ENCODE peak calls at places on chromosome 3, in ten cellular contexts. C is stimulated activated CD4-positive, alpha-beta T cell treated with anti-CD3 and anti-CD28 coated beads, TNF-alpha, amount 100 ng/mL, for 4 hours; M is posterior cingulate gyrus; U is activated CD4-positive, alpha-beta T cell treated with anti-CD3 and anti-CD28 coated beads, Interleukin-2, amount 10 ng/mL, durations not matched to agents 24 days and 14 days; V is right atrium auricular region; E is astrocyte of the cerebellum; B is NCI-H2171 treated with DMSO at 0.1 percent for 48 hours; Y is CD4-positive, alpha-beta memory T cell; Q is A549; L is NAMALWA. P is an unnamed sample.

GRCh38 chr3:170689218-170689874 is 103.5 kb upstream of the SLC7A14 start:
- DNase-seq in V (no peak), E (peak; percentile 71), C (no peak), Y (no peak), L (no peak), B (peak; percentile 97), M (no peak), U (no peak), Q (peak; percentile 37), P (no peak)

GRCh38 chr3:182715006-182715405 is 78.3 kb upstream of the ATP11B start:
- DNase-seq in B (no peak), C (no peak), L (no peak), V (no peak), E (no peak), U (no peak), Y (no peak), Q (no peak), M (no peak), P (no peak)

GRCh38 chr3:71978150-71978721 is 193.3 kb upstream of the PROK2 start:
- DNase-seq in Q (no peak), Y (no peak), V (no peak), L (no peak), E (no peak), C (no peak), U (peak; percentile 76), B (no peak), M (no peak), P (no peak)

GRCh38 chr3:195895078-195895899 is 13.1 kb downstream of the TNK2 start:
- DNase-seq in E (no peak), C (peak; percentile 55), Q (peak; percentile 73), B (no peak), U (peak; percentile 90), V (no peak), L (peak; percentile 89), M (peak; percentile 86), Y (peak; percentile 66), P (peak; percentile 65)

GRCh38 chr3:41265011-41265545 is 65.8 kb downstream of the CTNNB1 start:
- DNase-seq in E (no peak), Q (peak; percentile 36), U (peak; percentile 37), B (no peak), Y (no peak), V (no peak), M (no peak), L (no peak), C (no peak), P (no peak)

GRCh38 chr3:27507515-27508266 is 23.5 kb upstream of the SLC4A7 start:
- DNase-seq in C (no peak), Y (no peak), V (no peak), U (no peak), B (peak; percentile 58), E (no peak), Q (no peak), L (no peak), M (no peak), P (no peak)

GRCh38 chr3:58237940-58238681 is 519 bp downstream of the ABHD6 start:
- DNase-seq in E (no peak), L (peak; percentile 65), Q (no peak), C (peak; percentile 22), V (peak; percentile 71), U (peak; percentile 80), Y (peak; percentile 23), B (peak; percentile 35), M (peak; percentile 91), P (peak; percentile 81)

GRCh38 chr3:81186412-81186811 is 575.0 kb downstream of the GBE1 start:
- DNase-seq in U (no peak), B (no peak), E (no peak), M (no peak), V (no peak), Q (no peak), Y (no peak), L (no peak), C (no peak), P (no peak)

GRCh38 chr3:19541284-19541683 is 392.7 kb downstream of the EFHB start:
- DNase-seq in M (no peak), V (no peak), Q (no peak), Y (no peak), L (no peak), U (no peak), E (no peak), B (no peak), C (no peak), P (no peak)

GRCh38 chr3:45165497-45166282 is 19.5 kb upstream of the CDCP1 start:
- DNase-seq in U (no peak), V (no peak), L (no peak), C (no peak), E (no peak), M (no peak), Y (no peak), B (no peak), Q (no peak), P (no peak)

GRCh38 chr3:72745146-72745976 is 102.9 kb downstream of the SHQ1 start:
- DNase-seq in L (no peak), U (no peak), V (no peak), C (no peak), Q (no peak), B (peak; percentile 87), M (no peak), E (no peak), Y (no peak), P (no peak)

GRCh38 chr3:21138085-21138484 is 612.9 kb downstream of the ZNF385D start:
- DNase-seq in U (no peak), E (no peak), Q (no peak), Y (no peak), B (no peak), V (no peak), C (no peak), L (no peak), M (no peak), P (no peak)

GRCh38 chr3:123657578-123657977 is 72.7 kb upstream of the HACD2 start:
- DNase-seq in Q (no peak), Y (no peak), E (no peak), C (no peak), M (no peak), L (no peak), V (no peak), B (no peak), U (no peak), P (no peak)

GRCh38 chr3:185270262-185270955 is 16.6 kb upstream of the EHHADH start:
- DNase-seq in V (no peak), M (no peak), C (no peak), E (no peak), L (peak; percentile 42), B (peak; percentile 93), U (no peak), Y (no peak), Q (peak; percentile 40), P (no peak)

GRCh38 chr3:148951599-148952361 is 39.6 kb upstream of the GYG1 start:
- DNase-seq in Y (no peak), Q (no peak), L (no peak), U (no peak), V (no peak), E (no peak), C (no peak), M (no peak), B (no peak), P (no peak)

GRCh38 chr3:185411133-185411532 is 48.2 kb downstream of the MAP3K13 start:
- DNase-seq in E (no peak), C (no peak), V (no peak), L (no peak), Y (no peak), B (no peak), U (no peak), Q (no peak), M (no peak), P (no peak)

GRCh38 chr3:32835943-32836342 is 18.1 kb downstream of the TRIM71 start:
- DNase-seq in B (no peak), Y (no peak), V (no peak), Q (no peak), C (no peak), L (no peak), M (no peak), E (no peak), U (no peak), P (no peak)

GRCh38 chr3:123202451-123202850 is 708 bp downstream of the SEC22A start:
- DNase-seq in C (no peak), L (peak; percentile 32), E (no peak), V (no peak), Y (no peak), U (peak; percentile 67), M (no peak), B (peak; percentile 75), Q (peak; percentile 14), P (no peak)

GRCh38 chr3:124221286-124221821 is 229.4 kb upstream of the ROPN1 start:
- DNase-seq in E (no peak), Q (no peak), M (no peak), V (no peak), U (no peak), L (no peak), C (no peak), Y (no peak), B (no peak), P (no peak)

GRCh38 chr3:159239054-159239453 is 437.2 kb downstream of the MFSD1 start:
- DNase-seq in U (no peak), Y (no peak), L (no peak), M (no peak), V (no peak), E (no peak), C (no peak), Q (no peak), B (no peak), P (no peak)

GRCh38 chr3:42056840-42057239 is 34.3 kb upstream of the TRAK1 start:
- DNase-seq in L (no peak), Q (no peak), Y (no peak), V (no peak), B (peak; percentile 76), U (no peak), C (no peak), E (no peak), M (peak; percentile 22), P (no peak)

GRCh38 chr3:99418209-99418635 is 220.2 kb upstream of the COL8A1 start:
- DNase-seq in B (no peak), Q (no peak), U (no peak), M (no peak), Y (no peak), E (no peak), V (no peak), L (no peak), C (no peak), P (no peak)

GRCh38 chr3:188507244-188507720 is 353.3 kb downstream of the LPP start:
- DNase-seq in V (no peak), U (no peak), M (peak; percentile 68), Q (no peak), C (no peak), B (no peak), L (no peak), E (peak; percentile 95), Y (no peak), P (peak; percentile 3)

GRCh38 chr3:8491246-8491645 is 10.4 kb upstream of the LMCD1 start:
- DNase-seq in Y (no peak), C (no peak), Q (no peak), E (no peak), V (no peak), M (no peak), U (no peak), B (no peak), L (no peak), P (no peak)

GRCh38 chr3:22894877-22895276 is 308.2 kb upstream of the UBE2E2 start:
- DNase-seq in E (no peak), M (no peak), L (no peak), V (no peak), B (no peak), C (no peak), Q (no peak), Y (no peak), U (no peak), P (no peak)

GRCh38 chr3:45414823-45415222 is 26.4 kb downstream of the LARS2 start:
- DNase-seq in Y (no peak), U (no peak), Q (no peak), L (no peak), C (no peak), M (no peak), E (no peak), V (no peak), B (no peak), P (no peak)

GRCh38 chr3:193556841-193557240 is 2.1 kb upstream of the ATP13A4 start:
- DNase-seq in M (no peak), L (no peak), Q (no peak), C (no peak), E (no peak), V (no peak), Y (no peak), U (no peak), B (no peak), P (no peak)

GRCh38 chr3:115071611-115072010 is 75.5 kb downstream of the ZBTB20 start:
- DNase-seq in E (no peak), Y (no peak), B (no peak), L (no peak), V (no peak), M (peak; percentile 68), U (no peak), Q (no peak), C (no peak), P (peak; percentile 77)

P was measured in nucleus accumbens.